ENCODE peak calls at places on chromosomes 7 and 10, in five cellular contexts. F is Panc1, J is BE2C, U is fibroblast of the aortic adventitia, T is adrenal gland. B is an unnamed sample.

GRCh38 chr7:4871056-4871680 is 9.3 kb upstream of the PAPOLB start:
- DNase-seq in J (no peak), U (no peak), F (no peak), T (no peak), B (no peak)

GRCh38 chr10:101694674-101695403 is at the start of gene FBXW4:
- DNase-seq in J (peak), T (peak), F (no peak), U (peak), B (no peak)

GRCh38 chr10:124294811-124295770 is 123.6 kb downstream of the OAT start:
- DNase-seq in F (no peak), U (no peak), J (no peak), T (no peak), B (no peak)

GRCh38 chr10:68403701-68404100 is 3.4 kb downstream of the RUFY2 start:
- DNase-seq in U (no peak), F (no peak), T (no peak), J (no peak), B (no peak)

GRCh38 chr7:22651534-22652243 is 75.3 kb upstream of the IL6 start:
- DNase-seq in U (peak), T (no peak), J (no peak), F (no peak), B (no peak)

GRCh38 chr10:130807096-130807495 is 504.4 kb downstream of the TCERG1L start:
- DNase-seq in F (no peak), T (no peak), J (no peak), U (no peak), B (no peak)

GRCh38 chr10:62250594-62251198 is 17.9 kb downstream of the RTKN2 start:
- DNase-seq in F (peak), U (peak), J (no peak), T (no peak), B (no peak)

GRCh38 chr7:19455508-19456132 is 253.2 kb downstream of the POLR1F start:
- DNase-seq in U (no peak), F (no peak), J (no peak), T (no peak), B (no peak)

GRCh38 chr10:119541459-119542356 is 811 bp downstream of the RGS10 start:
- DNase-seq in T (no peak), J (no peak), F (no peak), U (peak), B (no peak)

GRCh38 chr10:680146-680545 is 9.3 kb downstream of the DIP2C start:
- DNase-seq in U (no peak), J (no peak), T (no peak), F (no peak), B (no peak)

GRCh38 chr7:30162622-30163124 is 27.9 kb downstream of the MTURN start:
- DNase-seq in U (peak), T (no peak), J (no peak), F (no peak), B (no peak)

GRCh38 chr7:127253289-127254162 is 785 bp upstream of the GRM8 start:
- DNase-seq in U (peak), T (peak), J (peak), F (peak), B (no peak)

GRCh38 chr10:129764901-129765663 is 199.0 kb downstream of the EBF3 start:
- DNase-seq in T (no peak), J (no peak), U (no peak), F (no peak), B (no peak)

GRCh38 chr10:33332183-33333031 is 2.1 kb downstream of the NRP1 start:
- DNase-seq in T (no peak), U (peak), J (peak), F (no peak), B (no peak)
- H3K4me3 ChIP-seq in T (no peak), U (peak), J (peak), F (peak), B (no peak)

GRCh38 chr10:64115471-64115870 is 594.3 kb downstream of the REEP3 start:
- DNase-seq in J (no peak), U (no peak), T (no peak), F (no peak), B (no peak)

GRCh38 chr10:64112697-64113367 is 591.6 kb downstream of the REEP3 start:
- DNase-seq in U (no peak), J (no peak), T (no peak), F (no peak), B (no peak)

GRCh38 chr10:64113375-64113774 is 592.2 kb downstream of the REEP3 start:
- DNase-seq in J (no peak), U (no peak), F (no peak), T (no peak), B (no peak)

GRCh38 chr10:64113796-64114195 is 592.6 kb downstream of the REEP3 start:
- DNase-seq in U (no peak), T (no peak), J (no peak), F (no peak), B (peak)

GRCh38 chr10:64110079-64110478 is 588.9 kb downstream of the REEP3 start:
- DNase-seq in J (no peak), T (no peak), U (no peak), F (no peak), B (no peak)
- H3K4me3 ChIP-seq in J (no peak), T (no peak), U (no peak), F (no peak), B (no peak)

DNA sequence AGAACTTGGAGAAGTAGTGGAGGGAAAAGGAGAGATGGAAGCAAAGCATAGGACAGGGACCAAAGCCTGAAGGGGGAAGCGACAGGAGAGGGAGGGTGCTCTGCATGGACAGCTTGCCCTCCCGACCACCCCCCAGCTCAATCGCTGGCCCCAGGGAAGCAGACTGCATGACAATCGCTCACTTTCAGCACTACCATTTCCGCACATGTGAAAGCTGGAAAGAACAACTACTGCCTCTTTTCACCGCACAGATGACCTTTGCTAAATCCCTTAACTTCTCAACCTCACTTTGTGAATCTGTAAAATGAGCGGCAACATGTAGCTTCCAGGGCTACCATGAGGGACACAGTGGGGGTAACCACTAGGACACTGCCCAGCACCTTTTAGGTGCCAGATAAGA is 17.1 kb downstream of the VOPP1 start:
- DNase-seq in J (no peak), F (no peak), T (no peak), U (no peak), B (no peak)
- H3K4me3 ChIP-seq in J (no peak), F (no peak), T (no peak), U (no peak), B (no peak)

DNA sequence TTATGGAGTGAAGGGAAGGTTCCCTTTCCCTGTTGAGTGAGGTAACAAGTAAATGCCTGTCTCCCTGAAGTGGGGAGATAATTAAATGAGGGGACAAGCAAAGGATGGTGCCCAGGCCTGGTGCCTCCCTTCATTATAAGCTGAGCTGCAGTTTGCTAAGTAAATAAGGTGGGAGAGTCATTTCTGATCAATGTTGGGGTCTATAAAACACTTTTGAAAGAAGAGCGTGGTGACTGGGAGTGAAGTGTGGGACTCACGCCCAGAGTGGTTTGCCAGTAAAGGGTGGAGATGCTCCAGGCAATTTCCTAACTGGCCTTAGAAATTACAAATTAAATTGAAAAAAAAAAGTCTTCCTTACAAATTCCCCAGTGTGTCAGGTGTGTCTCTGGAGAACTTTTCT is 9.6 kb upstream of the GPR15LG start:
- DNase-seq in J (no peak), F (no peak), U (no peak), T (no peak), B (no peak)
- H3K4me3 ChIP-seq in J (no peak), F (no peak), U (no peak), T (no peak), B (no peak)

GRCh38 chr7:84678841-84679240 is 484.3 kb upstream of the SEMA3A start:
- DNase-seq in T (no peak), F (no peak), J (no peak), U (no peak), B (no peak)

GRCh38 chr7:84674236-84674913 is 479.8 kb upstream of the SEMA3A start:
- DNase-seq in F (no peak), T (no peak), J (no peak), U (peak), B (no peak)

GRCh38 chr7:84677386-84677785 is 482.8 kb upstream of the SEMA3A start:
- DNase-seq in T (no peak), U (peak), J (no peak), F (no peak), B (no peak)

GRCh38 chr7:84675633-84676034 is 481.0 kb upstream of the SEMA3A start:
- DNase-seq in J (peak), T (no peak), F (no peak), U (no peak), B (no peak)
- H3K4me3 ChIP-seq in J (no peak), T (no peak), F (no peak), U (no peak), B (no peak)

DNA sequence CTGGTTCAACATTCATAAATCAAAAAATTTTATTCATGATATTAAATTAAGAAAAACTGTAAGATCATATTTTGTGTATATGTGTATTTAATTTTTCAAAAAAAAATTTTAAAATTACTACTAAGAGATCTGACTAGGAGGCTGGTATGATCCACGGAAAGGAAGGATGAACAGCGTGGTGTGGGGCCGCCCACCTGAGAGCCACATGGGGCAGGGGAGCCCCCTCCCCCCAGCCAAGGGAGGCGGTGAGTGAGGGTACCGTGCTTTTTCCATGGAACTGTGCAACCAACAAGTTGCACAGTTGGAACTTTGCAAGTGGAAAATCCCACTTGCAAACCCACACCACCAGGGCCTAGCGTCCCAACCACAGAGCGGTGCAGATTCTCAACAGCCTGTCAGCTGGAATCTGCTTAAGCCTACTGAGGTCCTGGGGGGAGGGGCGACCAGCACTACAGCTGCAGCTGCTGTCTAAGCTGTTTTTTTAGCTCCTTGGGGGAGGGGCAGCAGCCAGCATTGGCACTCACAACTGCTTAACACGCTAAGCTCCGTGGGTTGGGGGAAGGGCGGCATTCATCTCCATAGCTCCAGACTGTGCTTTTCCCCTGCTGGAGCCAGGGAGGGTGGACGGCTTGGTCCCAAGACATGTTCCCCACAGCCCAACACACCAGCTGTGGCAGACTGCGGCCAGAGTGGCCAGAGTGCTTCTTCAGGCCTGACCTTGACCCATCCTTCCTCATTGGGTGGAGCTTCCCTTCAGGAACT is 94.2 kb upstream of the IGFBP3 start:
- DNase-seq in U (no peak), J (peak), T (peak), F (no peak), B (peak)
- H3K4me3 ChIP-seq in U (no peak), J (no peak), T (no peak), F (no peak), B (no peak)

GRCh38 chr10:70130878-70131559 is 1.6 kb downstream of the AIFM2 start:
- DNase-seq in F (no peak), U (peak), J (no peak), T (peak), B (no peak)
- H3K4me3 ChIP-seq in F (no peak), U (peak), J (no peak), T (no peak), B (no peak)

B was measured in iPS DF 6.9.